ENCODE peak calls at places on chromosomes 5 and 9, in ten cellular contexts. Y, F, J, A, P, W, U, X, M and O are unnamed samples. For H3K36me3, the result is how much of the 10 kb centered on the place peaks cover.

GRCh38 chr5:109643951-109644350 is 45.8 kb upstream of the MAN2A1 start:
- DNase-seq in A (peak), M (no peak), W (no peak), F (no peak), P (no peak), J (no peak), Y (no peak), X (no peak), U (no peak), O (no peak)

GRCh38 chr5:38866362-38867070 is 20.7 kb downstream of the OSMR start:
- DNase-seq in Y (no peak), M (no peak), F (no peak), U (no peak), P (no peak), J (peak), A (no peak), W (no peak), X (no peak), O (no peak)

GRCh38 chr9:113929634-113930092 is 53.6 kb downstream of the ZNF618 start:
- DNase-seq in J (peak), P (no peak), F (no peak), A (no peak), Y (no peak), W (no peak), U (peak), M (no peak), X (peak), O (no peak)

GRCh38 chr9:85942913-85943729 is 2.2 kb downstream of the NAA35 start:
- DNase-seq in U (no peak), J (no peak), P (no peak), Y (no peak), A (peak), F (no peak), W (no peak), X (no peak), M (no peak), O (no peak)

GRCh38 chr9:116673375-116673774 is 13.7 kb upstream of the TRIM32 start:
- DNase-seq in A (no peak), U (no peak), J (peak), Y (no peak), P (no peak), W (no peak), X (no peak), F (no peak), M (no peak), O (no peak)

GRCh38 chr5:126014691-126015090 is 408.5 kb upstream of the GRAMD2B start:
- DNase-seq in M (no peak), F (no peak), W (no peak), Y (no peak), J (no peak), U (no peak), P (no peak), X (no peak), A (no peak), O (no peak)

GRCh38 chr5:135393691-135394090 is 5.3 kb downstream of the MACROH2A1 start:
- DNase-seq in Y (no peak), J (no peak), W (no peak), A (no peak), M (no peak), F (no peak), P (no peak), U (no peak), X (peak), O (no peak)

GRCh38 chr5:73266309-73266708 is 93.3 kb downstream of the TMEM174 start:
- DNase-seq in M (no peak), W (no peak), A (no peak), P (no peak), U (no peak), F (no peak), X (peak), Y (no peak), J (no peak), O (no peak)

GRCh38 chr5:37187465-37187977 is 61.7 kb downstream of the CPLANE1 start:
- DNase-seq in J (no peak), P (no peak), U (no peak), M (no peak), X (no peak), F (no peak), Y (no peak), W (no peak), A (no peak), O (no peak)

GRCh38 chr5:37184748-37185364 is 64.3 kb downstream of the CPLANE1 start:
- DNase-seq in U (no peak), F (no peak), Y (no peak), P (no peak), J (no peak), W (no peak), M (no peak), X (no peak), A (no peak), O (no peak)

DNA sequence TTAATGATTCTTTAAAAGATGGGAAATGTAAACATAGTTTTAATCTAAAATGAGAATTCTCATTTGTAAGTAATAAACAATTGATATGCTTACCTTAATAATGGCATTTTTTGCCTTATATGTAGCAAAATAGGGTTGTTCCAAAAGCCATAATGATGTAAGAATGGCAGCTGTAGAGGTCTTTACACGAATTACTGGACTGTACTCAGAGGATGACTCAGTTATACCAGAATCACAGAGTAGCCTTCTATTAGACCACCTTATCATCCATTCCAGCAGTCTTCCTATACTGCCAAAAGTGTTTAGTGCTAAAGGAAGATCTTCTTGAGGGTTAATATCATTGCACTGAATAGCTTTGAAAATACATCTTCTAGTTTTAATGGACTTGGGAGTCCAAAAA is 66.5 kb downstream of the CPLANE1 start:
- DNase-seq in J (no peak), F (no peak), X (no peak), W (no peak), A (no peak), M (no peak), U (no peak), Y (no peak), P (no peak), O (no peak)
- H3K36me3 ChIP-seq in J (half or more), F (under half), X (half or more), W (under half), A (under half), M (under half), U (under half), Y (half or more), P (under half), O (under half)

DNA sequence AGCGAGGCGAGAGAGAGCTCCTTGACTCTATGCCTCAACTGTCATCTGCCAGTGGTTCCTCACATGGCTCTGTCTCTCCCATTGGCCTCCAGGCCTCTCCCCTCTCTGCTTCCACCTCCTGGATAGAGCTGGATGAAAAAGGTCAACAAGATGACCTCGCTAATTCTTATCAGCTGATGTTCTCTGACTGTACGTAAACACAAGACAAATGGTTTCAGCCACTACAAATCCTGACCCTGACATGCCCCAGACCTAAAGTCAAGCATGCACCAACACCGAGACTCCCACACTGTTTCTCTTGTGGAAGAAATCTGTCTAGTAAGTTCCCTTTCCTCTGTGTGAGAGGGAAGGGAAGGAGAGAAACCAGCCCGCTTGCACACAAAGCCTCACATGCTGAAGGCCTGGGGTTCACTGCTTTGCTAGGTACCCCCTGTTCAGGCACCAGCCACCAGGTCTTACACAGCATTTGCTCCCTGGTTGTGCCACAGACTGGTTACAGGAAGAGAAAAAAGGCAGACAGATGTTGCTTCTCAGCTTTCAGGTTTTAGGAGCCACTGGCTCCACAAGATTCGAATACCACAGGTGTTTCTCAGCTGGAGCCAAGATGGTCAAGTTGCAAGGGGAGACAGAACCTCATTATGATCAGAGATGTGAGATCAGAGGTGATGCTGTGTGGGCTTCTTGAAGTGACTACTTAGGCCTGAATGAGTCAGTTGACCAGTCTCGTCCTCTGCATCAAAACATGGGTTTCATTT is 592.5 kb downstream of the CCDC171 start:
- DNase-seq in J (no peak), M (no peak), W (no peak), X (no peak), U (no peak), Y (no peak), P (no peak), A (peak), F (no peak), O (no peak)
- H3K27ac ChIP-seq in J (peak), M (no peak), W (no peak), X (no peak), U (no peak), Y (no peak), P (no peak), A (no peak), F (no peak), O (no peak)

DNA sequence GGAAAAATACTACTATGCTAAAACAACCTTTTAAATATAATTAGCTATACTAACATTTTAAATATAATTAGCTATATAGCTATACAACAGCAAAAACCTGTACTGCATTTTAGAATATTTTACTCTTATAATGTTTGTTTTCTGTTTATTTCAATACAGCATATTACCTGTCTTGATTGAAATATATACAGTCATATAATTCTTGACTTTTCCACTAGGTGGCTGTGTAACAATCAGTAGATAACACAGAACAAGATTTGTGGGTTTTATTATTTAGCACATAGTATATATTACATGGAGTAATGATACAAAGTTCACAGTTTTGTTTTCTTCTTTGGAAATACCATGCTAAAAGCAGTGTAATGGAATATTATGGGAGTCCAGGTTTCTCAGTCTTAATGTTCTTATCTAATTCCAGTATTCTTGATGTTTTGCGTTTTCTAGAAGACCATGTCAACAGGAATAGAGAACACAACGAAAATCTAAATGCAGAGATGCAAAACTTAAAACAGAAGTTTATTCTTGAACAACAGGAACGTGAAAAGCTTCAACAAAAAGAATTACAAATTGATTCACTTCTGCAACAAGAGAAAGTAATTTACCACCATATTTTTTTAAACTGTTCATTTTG is 13.3 kb downstream of the HMMR start:
- DNase-seq in W (no peak), F (no peak), U (no peak), P (no peak), M (no peak), A (no peak), Y (no peak), J (peak), X (no peak), O (peak)
- H3K36me3 ChIP-seq in W (under half), F (under half), U (under half), P (under half), M (under half), A (under half), Y (under half), J (under half), X (under half), O (under half)

GRCh38 chr5:143509758-143510221 is 106.3 kb upstream of the NR3C1 start:
- DNase-seq in A (no peak), W (no peak), F (no peak), Y (no peak), J (no peak), M (no peak), X (no peak), U (no peak), P (no peak), O (no peak)
- H3K27ac ChIP-seq in A (no peak), W (no peak), F (no peak), Y (no peak), J (no peak), M (no peak), X (no peak), U (no peak), P (no peak), O (no peak)